ENCODE peak calls at places on chromosomes 5 and 9, in ten cellular contexts. Y, D, Q, A, R, V, K, H, G and S are unnamed samples.

GRCh38 chr5:87266914-87267573 is 639 bp upstream of the RASA1 start:
- DNase-seq in Y (no peak), D (no peak), Q (no peak), A (no peak), R (no peak), V (peak; percentile 14), K (no peak), H (no peak), G (no peak), S (no peak)

GRCh38 chr5:141094481-141095262 is at the start of gene PCDHB2:
- DNase-seq in Y (no peak), D (peak; percentile 81), Q (peak; percentile 56), A (no peak), R (no peak), V (peak; percentile 59), K (no peak), H (no peak), G (peak; percentile 14), S (no peak)

GRCh38 chr9:113454914-113455761 is 8.4 kb upstream of the RGS3 start:
- DNase-seq in Y (no peak), D (no peak), Q (peak; percentile 84), A (no peak), R (peak; percentile 58), V (peak; percentile 19), K (no peak), H (no peak), G (peak; percentile 68), S (no peak)

GRCh38 chr9:37856551-37856950 is 47.4 kb downstream of the SLC25A51 start:
- DNase-seq in Y (no peak), D (no peak), Q (no peak), A (no peak), R (no peak), V (no peak), K (no peak), H (no peak), G (no peak), S (no peak)

GRCh38 chr9:98306384-98307145 is 51.1 kb upstream of the TBC1D2 start:
- DNase-seq in Y (no peak), D (no peak), Q (no peak), A (no peak), R (no peak), V (no peak), K (no peak), H (no peak), G (no peak), S (no peak)

GRCh38 chr5:142876817-142877216 is 106.6 kb downstream of the ARHGAP26 start:
- DNase-seq in Y (no peak), D (no peak), Q (no peak), A (no peak), R (no peak), V (no peak), K (no peak), H (no peak), G (no peak), S (no peak)

GRCh38 chr5:169128679-169129078 is 172.3 kb downstream of the SLIT3 start:
- DNase-seq in Y (no peak), D (no peak), Q (no peak), A (no peak), R (no peak), V (no peak), K (no peak), H (no peak), G (no peak), S (no peak)

GRCh38 chr5:126234563-126235195 is 188.5 kb upstream of the GRAMD2B start:
- DNase-seq in Y (no peak), D (no peak), Q (peak; percentile 40), A (no peak), R (no peak), V (peak; percentile 24), K (no peak), H (peak; percentile 22), G (peak; percentile 3), S (no peak)

GRCh38 chr9:5778799-5779198 is 54.1 kb downstream of the ERMP1 start:
- DNase-seq in Y (no peak), D (no peak), Q (no peak), A (no peak), R (no peak), V (no peak), K (no peak), H (no peak), G (no peak), S (no peak)

GRCh38 chr5:40991168-40991980 is 79.8 kb downstream of the MROH2B start:
- DNase-seq in Y (peak; percentile 7), D (no peak), Q (peak; percentile 99), A (no peak), R (peak; percentile 46), V (peak; percentile 42), K (peak; percentile 34), H (no peak), G (peak; percentile 24), S (no peak)

GRCh38 chr9:15755660-15756059 is 202.8 kb downstream of the CCDC171 start:
- DNase-seq in Y (no peak), D (no peak), Q (peak; percentile 80), A (no peak), R (no peak), V (no peak), K (no peak), H (no peak), G (no peak), S (no peak)

GRCh38 chr5:157165668-157166067 is 396 bp downstream of the GARIN3 start:
- DNase-seq in Y (no peak), D (no peak), Q (no peak), A (no peak), R (no peak), V (no peak), K (no peak), H (no peak), G (no peak), S (no peak)

GRCh38 chr9:131404581-131404980 is 10.7 kb downstream of the PRRC2B start:
- DNase-seq in Y (no peak), D (no peak), Q (peak; percentile 65), A (no peak), R (no peak), V (no peak), K (no peak), H (no peak), G (no peak), S (no peak)

GRCh38 chr9:123434619-123435240 is 78.7 kb downstream of the CRB2 start:
- DNase-seq in Y (no peak), D (no peak), Q (no peak), A (no peak), R (no peak), V (no peak), K (no peak), H (no peak), G (peak; percentile 21), S (no peak)

GRCh38 chr5:14339467-14339866 is 196.3 kb downstream of the TRIO start:
- DNase-seq in Y (no peak), D (no peak), Q (no peak), A (no peak), R (no peak), V (no peak), K (no peak), H (no peak), G (no peak), S (no peak)

GRCh38 chr9:81592890-81593271 is 96.5 kb downstream of the TLE1 start:
- DNase-seq in Y (no peak), D (no peak), Q (no peak), A (no peak), R (peak; percentile 53), V (peak; percentile 27), K (peak; percentile 38), H (no peak), G (no peak), S (no peak)

GRCh38 chr5:138275895-138276294 is 1.5 kb upstream of the GFRA3 start:
- DNase-seq in Y (no peak), D (no peak), Q (no peak), A (no peak), R (no peak), V (no peak), K (no peak), H (no peak), G (no peak), S (no peak)